ENCODE peak calls at places on chromosomes 4 and X, in five cellular contexts. One of them, this sample, is unnamed.
A peak's percentile ranks its signal among the peaks of the same experiment; 100 is the strongest.

GRCh38 chr4:158122501-158122900 is 50.3 kb downstream of the GASK1B start:
- DNase-seq in right lobe of liver: no peak
- DNase-seq in HCT116: no peak
- DNase-seq in astrocyte: peak; percentile 65
- DNase-seq in AG04450: no peak
- DNase-seq in this sample: no peak

GRCh38 chrX:122046226-122046625 is 998.8 kb downstream of the GLUD2 start:
- DNase-seq in astrocyte: no peak
- DNase-seq in AG04450: no peak
- DNase-seq in right lobe of liver: no peak
- DNase-seq in HCT116: no peak
- DNase-seq in this sample: no peak

GRCh38 chrX:134949271-134949670 is 41.5 kb upstream of the SMIM10 start:
- DNase-seq in right lobe of liver: no peak
- DNase-seq in astrocyte: peak; percentile 45
- DNase-seq in HCT116: peak; percentile 62
- DNase-seq in AG04450: no peak
- DNase-seq in this sample: no peak

GRCh38 chr4:26178874-26179273 is 141.9 kb upstream of the RBPJ start:
- DNase-seq in astrocyte: no peak
- DNase-seq in HCT116: no peak
- DNase-seq in right lobe of liver: no peak
- DNase-seq in AG04450: no peak
- DNase-seq in this sample: no peak

GRCh38 chrX:101668143-101668542 is 8.5 kb upstream of the ARMCX2 start:
- DNase-seq in HCT116: no peak
- DNase-seq in astrocyte: peak; percentile 14
- DNase-seq in AG04450: no peak
- DNase-seq in right lobe of liver: no peak
- DNase-seq in this sample: no peak

GRCh38 chr4:10115271-10115656 is 1.3 kb downstream of the WDR1 start:
- DNase-seq in AG04450: no peak
- DNase-seq in HCT116: no peak
- DNase-seq in astrocyte: no peak
- DNase-seq in right lobe of liver: no peak
- DNase-seq in this sample: no peak

GRCh38 chr4:94595880-94596483 is 144.2 kb downstream of the PDLIM5 start:
- DNase-seq in AG04450: peak; percentile 37
- DNase-seq in astrocyte: peak; percentile 47
- DNase-seq in right lobe of liver: no peak
- DNase-seq in HCT116: peak; percentile 32
- DNase-seq in this sample: no peak

GRCh38 chr4:620851-621261 is 4.5 kb upstream of the PDE6B start:
- DNase-seq in HCT116: no peak
- DNase-seq in right lobe of liver: no peak
- DNase-seq in astrocyte: no peak
- DNase-seq in AG04450: no peak
- DNase-seq in this sample: no peak

GRCh38 chr4:75158451-75158850 is 225.5 kb downstream of the PARM1 start:
- DNase-seq in right lobe of liver: no peak
- DNase-seq in AG04450: no peak
- DNase-seq in astrocyte: no peak
- DNase-seq in HCT116: no peak
- DNase-seq in this sample: no peak

GRCh38 chrX:17634542-17635207 is 102.6 kb upstream of the SCML1 start:
- DNase-seq in astrocyte: no peak
- DNase-seq in HCT116: no peak
- DNase-seq in AG04450: no peak
- DNase-seq in right lobe of liver: no peak
- DNase-seq in this sample: no peak

GRCh38 chr4:138202686-138203085 is 39.5 kb downstream of the SLC7A11 start:
- DNase-seq in AG04450: no peak
- DNase-seq in HCT116: no peak
- DNase-seq in astrocyte: no peak
- DNase-seq in right lobe of liver: no peak
- DNase-seq in this sample: no peak

GRCh38 chr4:90099795-90100194 is 27.4 kb upstream of the CCSER1 start:
- DNase-seq in HCT116: no peak
- DNase-seq in astrocyte: peak; percentile 2
- DNase-seq in right lobe of liver: no peak
- DNase-seq in AG04450: no peak
- DNase-seq in this sample: no peak

GRCh38 chr4:110623710-110624015 is 786 bp upstream of the PITX2 start:
- DNase-seq in astrocyte: no peak
- DNase-seq in HCT116: no peak
- DNase-seq in AG04450: no peak
- DNase-seq in right lobe of liver: no peak
- DNase-seq in this sample: no peak

GRCh38 chr4:113435893-113436292 is 325.6 kb downstream of the CAMK2D start:
- DNase-seq in right lobe of liver: no peak
- DNase-seq in AG04450: no peak
- DNase-seq in astrocyte: peak; percentile 92
- DNase-seq in HCT116: peak; percentile 84
- DNase-seq in this sample: no peak

GRCh38 chrX:70436380-70436779 is 8.3 kb upstream of the DLG3 start:
- DNase-seq in astrocyte: no peak
- DNase-seq in AG04450: no peak
- DNase-seq in right lobe of liver: no peak
- DNase-seq in HCT116: no peak
- DNase-seq in this sample: peak; percentile 38

GRCh38 chr4:168731706-168732414 is 235.0 kb downstream of the PALLD start:
- DNase-seq in right lobe of liver: no peak
- DNase-seq in HCT116: no peak
- DNase-seq in astrocyte: peak; percentile 42
- DNase-seq in AG04450: no peak
- DNase-seq in this sample: no peak

GRCh38 chr4:101689220-101689619 is 101.3 kb upstream of the BANK1 start:
- DNase-seq in right lobe of liver: no peak
- DNase-seq in astrocyte: no peak
- DNase-seq in HCT116: no peak
- DNase-seq in AG04450: no peak
- DNase-seq in this sample: no peak

GRCh38 chr4:61773655-61774245 is 573.6 kb downstream of the ADGRL3 start:
- DNase-seq in HCT116: no peak
- DNase-seq in astrocyte: no peak
- DNase-seq in AG04450: no peak
- DNase-seq in right lobe of liver: no peak
- DNase-seq in this sample: no peak

GRCh38 chr4:23922535-23923115 is 32.8 kb upstream of the PPARGC1A start:
- DNase-seq in right lobe of liver: no peak
- DNase-seq in HCT116: no peak
- DNase-seq in astrocyte: peak; percentile 36
- DNase-seq in AG04450: no peak
- DNase-seq in this sample: no peak

GRCh38 chrX:46811101-46811500 is 25.7 kb upstream of the RP2 start:
- DNase-seq in right lobe of liver: no peak
- DNase-seq in HCT116: no peak
- DNase-seq in AG04450: no peak
- DNase-seq in astrocyte: no peak
- DNase-seq in this sample: no peak

GRCh38 chr4:112357897-112358296 is 60.7 kb downstream of the ALPK1 start:
- DNase-seq in right lobe of liver: no peak
- DNase-seq in astrocyte: no peak
- DNase-seq in AG04450: no peak
- DNase-seq in HCT116: no peak
- DNase-seq in this sample: no peak

GRCh38 chr4:2064276-2064991 is 5.3 kb downstream of the NAT8L start:
- DNase-seq in right lobe of liver: peak; percentile 50
- DNase-seq in HCT116: no peak
- DNase-seq in astrocyte: no peak
- DNase-seq in AG04450: no peak
- DNase-seq in this sample: no peak

GRCh38 chr4:92265798-92266197 is 38.0 kb upstream of the GRID2 start:
- DNase-seq in HCT116: no peak
- DNase-seq in right lobe of liver: no peak
- DNase-seq in AG04450: no peak
- DNase-seq in astrocyte: no peak
- DNase-seq in this sample: no peak

GRCh38 chrX:30282527-30282926 is 26.7 kb downstream of the NR0B1 start:
- DNase-seq in astrocyte: no peak
- DNase-seq in HCT116: no peak
- DNase-seq in right lobe of liver: no peak
- DNase-seq in AG04450: no peak
- DNase-seq in this sample: no peak

GRCh38 chrX:37786666-37787337 is 6.9 kb downstream of the CYBB start:
- DNase-seq in right lobe of liver: no peak
- DNase-seq in HCT116: no peak
- DNase-seq in AG04450: no peak
- DNase-seq in astrocyte: no peak
- DNase-seq in this sample: no peak

GRCh38 chr4:147682755-147683154 is 1.2 kb downstream of the PRMT9 start:
- DNase-seq in astrocyte: no peak
- DNase-seq in right lobe of liver: no peak
- DNase-seq in HCT116: no peak
- DNase-seq in AG04450: no peak
- DNase-seq in this sample: no peak

GRCh38 chr4:38757945-38758344 is 24.8 kb downstream of the TLR10 start:
- DNase-seq in astrocyte: no peak
- DNase-seq in AG04450: no peak
- DNase-seq in right lobe of liver: no peak
- DNase-seq in HCT116: peak; percentile 61
- DNase-seq in this sample: no peak

GRCh38 chr4:10204401-10205058 is 87.9 kb upstream of the WDR1 start:
- DNase-seq in astrocyte: no peak
- DNase-seq in right lobe of liver: no peak
- DNase-seq in HCT116: no peak
- DNase-seq in AG04450: no peak
- DNase-seq in this sample: no peak

GRCh38 chr4:1023895-1024740 is 12.7 kb downstream of the FGFRL1 start:
- DNase-seq in astrocyte: no peak
- DNase-seq in right lobe of liver: no peak
- DNase-seq in AG04450: no peak
- DNase-seq in HCT116: no peak
- DNase-seq in this sample: no peak

GRCh38 chr4:55851885-55852284 is 1.6 kb upstream of the EXOC1 start:
- DNase-seq in AG04450: no peak
- DNase-seq in right lobe of liver: no peak
- DNase-seq in astrocyte: no peak
- DNase-seq in HCT116: no peak
- DNase-seq in this sample: no peak

GRCh38 chr4:30718021-30718888 is 1.9 kb upstream of the PCDH7 start:
- DNase-seq in HCT116: no peak
- DNase-seq in astrocyte: peak; percentile 60
- DNase-seq in AG04450: no peak
- DNase-seq in right lobe of liver: no peak
- DNase-seq in this sample: no peak

GRCh38 chr4:37892641-37893040 is 1.8 kb downstream of the TBC1D1 start:
- DNase-seq in HCT116: no peak
- DNase-seq in astrocyte: no peak
- DNase-seq in right lobe of liver: no peak
- DNase-seq in AG04450: no peak
- DNase-seq in this sample: no peak

GRCh38 chr4:85402371-85402770 is 72.6 kb upstream of the ARHGAP24 start:
- DNase-seq in HCT116: no peak
- DNase-seq in right lobe of liver: no peak
- DNase-seq in AG04450: no peak
- DNase-seq in astrocyte: peak; percentile 86
- DNase-seq in this sample: no peak

DNA sequence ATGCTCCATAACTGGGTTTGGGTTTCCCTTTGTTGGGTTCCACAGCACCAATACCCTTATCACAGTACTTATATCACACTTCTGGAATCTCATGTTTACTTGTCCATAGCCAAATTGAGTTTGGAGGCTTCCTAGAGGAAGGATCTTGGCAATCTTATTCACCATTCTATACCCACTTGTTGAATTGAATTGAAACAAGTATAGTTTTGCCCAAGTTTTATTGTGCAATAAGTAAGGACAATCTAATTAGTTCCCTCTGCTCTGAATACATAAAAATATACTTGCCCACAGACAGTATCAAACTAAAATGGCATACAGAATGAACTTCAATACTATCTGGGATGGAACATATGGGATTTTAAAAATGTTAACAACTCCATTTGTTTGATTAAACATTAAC is 40.3 kb downstream of the SEC31A start:
- DNase-seq in AG04450: no peak
- DNase-seq in HCT116: no peak
- DNase-seq in right lobe of liver: no peak
- DNase-seq in astrocyte: no peak
- DNase-seq in this sample: no peak
- TF ChIP-seq CTCF in AG04450: no peak
- TF ChIP-seq CTCF in HCT116: no peak
- TF ChIP-seq CTCF in right lobe of liver: no peak
- TF ChIP-seq CTCF in astrocyte: no peak
- TF ChIP-seq CTCF in this sample: no peak

DNA sequence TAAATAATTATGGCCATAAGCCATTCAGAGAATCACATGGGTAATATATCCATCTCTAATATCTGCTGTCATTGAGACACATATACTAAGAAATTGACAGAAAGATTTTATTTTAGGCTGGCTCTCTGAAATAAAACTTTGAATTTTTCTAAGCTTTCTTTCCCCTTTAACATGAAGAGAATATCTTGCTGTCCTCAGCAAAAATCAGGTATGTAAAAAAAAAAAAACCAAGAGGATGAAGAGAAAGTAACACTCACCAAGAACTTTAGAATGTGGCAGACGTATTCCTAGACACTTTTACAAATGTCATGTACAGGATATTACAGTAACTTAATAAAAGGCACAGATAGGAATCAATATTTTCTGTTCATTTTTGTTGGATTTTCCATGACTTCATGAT is 65.8 kb downstream of the EPHA5 start:
- DNase-seq in right lobe of liver: no peak
- DNase-seq in astrocyte: no peak
- DNase-seq in AG04450: no peak
- DNase-seq in HCT116: no peak
- DNase-seq in this sample: no peak
- H3K4me3 ChIP-seq in right lobe of liver: no peak overlapping the region
- H3K4me3 ChIP-seq in astrocyte: no peak overlapping the region
- H3K4me3 ChIP-seq in AG04450: no peak overlapping the region
- H3K4me3 ChIP-seq in HCT116: no peak overlapping the region
- H3K4me3 ChIP-seq in this sample: no peak overlapping the region

GRCh38 chr4:122360754-122361153 is 18.1 kb upstream of the ADAD1 start:
- DNase-seq in right lobe of liver: no peak
- DNase-seq in astrocyte: peak; percentile 4
- DNase-seq in HCT116: no peak
- DNase-seq in AG04450: no peak
- DNase-seq in this sample: no peak
- H3K27ac ChIP-seq in right lobe of liver: no peak overlapping the region
- H3K27ac ChIP-seq in astrocyte: no peak overlapping the region
- H3K27ac ChIP-seq in HCT116: no peak overlapping the region
- H3K27ac ChIP-seq in AG04450: no peak overlapping the region
- H3K27ac ChIP-seq in this sample: no peak overlapping the region

GRCh38 chr4:99945718-99946345 is 586 bp downstream of the DNAJB14 start:
- DNase-seq in HCT116: no peak
- DNase-seq in right lobe of liver: no peak
- DNase-seq in astrocyte: peak; percentile 25
- DNase-seq in AG04450: no peak
- DNase-seq in this sample: peak; percentile 22

GRCh38 chr4:99947190-99947578 is 766 bp upstream of the DNAJB14 start:
- DNase-seq in right lobe of liver: no peak
- DNase-seq in astrocyte: no peak
- DNase-seq in HCT116: no peak
- DNase-seq in AG04450: no peak
- DNase-seq in this sample: no peak

GRCh38 chr4:99947608-99948007 is 1.2 kb upstream of the DNAJB14 start:
- DNase-seq in right lobe of liver: no peak
- DNase-seq in HCT116: no peak
- DNase-seq in AG04450: no peak
- DNase-seq in astrocyte: no peak
- DNase-seq in this sample: no peak

GRCh38 chr4:99943904-99944437 is 2.4 kb downstream of the DNAJB14 start:
- DNase-seq in right lobe of liver: no peak
- DNase-seq in HCT116: no peak
- DNase-seq in AG04450: no peak
- DNase-seq in astrocyte: no peak
- DNase-seq in this sample: no peak

GRCh38 chr4:99946346-99947189 is at the start of gene DNAJB14:
- DNase-seq in astrocyte: peak; percentile 55
- DNase-seq in right lobe of liver: peak; percentile 88
- DNase-seq in AG04450: no peak
- DNase-seq in HCT116: peak; percentile 55
- DNase-seq in this sample: no peak
- TF ChIP-seq CTCF in astrocyte: no peak
- TF ChIP-seq CTCF in right lobe of liver: no peak
- TF ChIP-seq CTCF in AG04450: no peak
- TF ChIP-seq CTCF in HCT116: no peak
- TF ChIP-seq CTCF in this sample: no peak